ENCODE peak calls at places on chromosomes 6 and 20, in four cellular contexts. D is progenitor cell of endocrine pancreas, U is B cell, Q is nephron progenitor cell. X is an unnamed sample.

GRCh38 chr20:32162367-32162766 is 45.2 kb downstream of the PLAGL2 start:
- DNase-seq in Q (no peak), D (no peak), U (no peak), X (no peak)

GRCh38 chr6:14861491-14861943 is 384.4 kb upstream of the JARID2 start:
- DNase-seq in Q (no peak), U (no peak), D (no peak), X (no peak)

GRCh38 chr6:56695702-56696101 is 53.0 kb upstream of the DST start:
- DNase-seq in U (no peak), Q (no peak), D (no peak), X (no peak)

GRCh38 chr6:128807577-128807976 is 75.4 kb upstream of the LAMA2 start:
- DNase-seq in D (no peak), Q (no peak), U (no peak), X (peak; percentile 1)

GRCh38 chr20:53829086-53829703 is 235.6 kb upstream of the ZNF217 start:
- DNase-seq in Q (no peak), D (no peak), U (no peak), X (no peak)

GRCh38 chr6:37239950-37240713 is 17.4 kb upstream of the TBC1D22B start:
- DNase-seq in D (no peak), U (no peak), Q (no peak), X (no peak)

GRCh38 chr6:18115356-18115755 is 7.1 kb downstream of the NHLRC1 start:
- DNase-seq in D (no peak), U (no peak), Q (no peak), X (no peak)

GRCh38 chr6:7126759-7127158 is 19.0 kb downstream of the RREB1 start:
- DNase-seq in U (no peak), D (no peak), Q (no peak), X (no peak)

GRCh38 chr6:151209071-151209831 is 30.5 kb upstream of the AKAP12 start:
- DNase-seq in D (no peak), Q (no peak), U (no peak), X (no peak)

GRCh38 chr20:48986899-48987298 is 59.2 kb upstream of the CSE1L start:
- DNase-seq in D (no peak), Q (no peak), U (no peak), X (no peak)

GRCh38 chr20:48791014-48791413 is 36.8 kb downstream of the PREX1 start:
- DNase-seq in D (no peak), Q (no peak), U (no peak), X (peak; percentile 47)

DNA sequence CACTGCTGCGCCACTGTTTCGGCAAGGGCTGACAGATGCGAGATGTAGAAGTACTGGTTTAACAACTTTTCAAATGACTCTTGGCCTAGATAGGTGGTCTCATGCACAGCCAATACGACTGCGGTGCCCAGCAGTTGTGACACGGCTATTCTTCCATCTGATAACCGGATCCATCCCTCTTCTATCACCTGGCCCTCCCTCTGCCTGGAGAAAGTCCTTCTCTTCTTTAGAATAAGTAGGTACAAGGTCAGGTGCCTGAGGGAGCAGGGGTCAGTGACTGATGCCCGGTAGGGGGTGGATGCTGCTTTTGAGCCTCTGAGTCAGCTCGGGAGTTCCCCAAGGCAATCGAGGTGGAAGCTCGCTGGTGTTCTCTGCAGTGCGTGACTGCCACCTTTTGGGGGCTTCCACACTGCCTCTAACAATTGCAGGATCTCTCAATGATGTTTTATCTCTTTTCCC is 166.8 kb upstream of the GRIK2 start:
- DNase-seq in D (peak; percentile 9), Q (peak; percentile 38), U (no peak), X (no peak)
- TF ChIP-seq CTCF in D (peak; percentile 58), Q (peak; percentile 36), U (no peak), X (peak; percentile 40)

GRCh38 chr20:51698252-51698651 is 69.9 kb downstream of the ATP9A start:
- DNase-seq in U (no peak), D (no peak), Q (no peak), X (no peak)

GRCh38 chr20:51697119-51697826 is 70.9 kb downstream of the ATP9A start:
- DNase-seq in Q (no peak), U (no peak), D (no peak), X (no peak)

GRCh38 chr20:51692806-51693400 is 75.3 kb downstream of the ATP9A start:
- DNase-seq in Q (no peak), U (no peak), D (no peak), X (no peak)

GRCh38 chr20:51695574-51696303 is 72.5 kb downstream of the ATP9A start:
- DNase-seq in Q (no peak), D (no peak), U (no peak), X (no peak)

DNA sequence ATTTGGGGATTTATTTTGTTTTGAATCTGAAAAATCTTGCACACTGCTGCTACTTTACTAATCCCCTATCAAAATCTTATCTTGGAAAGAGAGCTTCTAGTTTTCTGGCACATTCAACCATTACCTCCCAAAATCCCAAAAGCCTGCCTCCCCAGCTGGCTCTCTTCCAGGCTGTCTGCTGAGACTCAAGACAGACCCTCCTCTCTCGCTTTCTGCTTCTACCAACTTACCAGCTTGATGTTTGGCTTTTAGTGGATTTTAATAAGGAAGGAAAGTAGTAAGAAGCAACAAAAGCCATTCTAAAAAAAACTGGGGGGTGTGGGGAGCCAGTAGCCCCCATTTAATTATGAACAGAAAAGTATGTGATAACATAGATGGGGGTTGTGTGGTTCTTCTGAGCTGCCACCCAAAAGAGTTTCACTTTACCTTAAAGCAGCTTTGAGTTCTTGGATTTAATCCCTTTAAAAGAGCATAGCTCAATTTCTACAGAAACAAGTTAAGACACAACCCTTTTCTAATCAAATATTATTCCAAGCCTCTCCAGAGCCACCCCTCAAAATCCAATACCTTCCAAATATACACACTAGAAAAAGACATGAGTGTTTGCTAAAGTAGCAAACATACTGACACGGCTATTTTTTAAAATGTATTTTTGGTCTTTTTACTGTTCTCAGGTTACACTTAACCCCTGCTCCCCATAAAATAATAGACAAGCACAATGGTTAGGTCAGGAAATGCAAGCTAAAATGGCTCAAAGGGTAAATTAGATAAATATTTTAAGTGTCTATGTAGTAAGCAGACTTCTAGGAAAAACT is 71.7 kb downstream of the ATP9A start:
- DNase-seq in U (no peak), D (no peak), Q (no peak), X (no peak)
- TF ChIP-seq CTCF in U (no peak), D (no peak), Q (no peak), X (no peak)

GRCh38 chr6:79234150-79235022 is at the start of gene HMGN3:
- DNase-seq in Q (peak; percentile 89), D (peak; percentile 88), U (peak; percentile 87), X (peak; percentile 81)
- TF ChIP-seq CTCF in Q (no peak), D (peak; percentile 18), U (no peak), X (no peak)

GRCh38 chr6:155384343-155384742 is 70.1 kb upstream of the TFB1M start:
- DNase-seq in D (no peak), U (no peak), Q (no peak), X (no peak)

GRCh38 chr6:155378284-155378683 is 64.0 kb upstream of the TFB1M start:
- DNase-seq in Q (no peak), U (no peak), D (no peak), X (no peak)

GRCh38 chr6:155381856-155382690 is 67.8 kb upstream of the TFB1M start:
- DNase-seq in Q (no peak), U (no peak), D (no peak), X (no peak)

GRCh38 chr6:155378724-155379123 is 64.4 kb upstream of the TFB1M start:
- DNase-seq in U (no peak), Q (no peak), D (no peak), X (no peak)

DNA sequence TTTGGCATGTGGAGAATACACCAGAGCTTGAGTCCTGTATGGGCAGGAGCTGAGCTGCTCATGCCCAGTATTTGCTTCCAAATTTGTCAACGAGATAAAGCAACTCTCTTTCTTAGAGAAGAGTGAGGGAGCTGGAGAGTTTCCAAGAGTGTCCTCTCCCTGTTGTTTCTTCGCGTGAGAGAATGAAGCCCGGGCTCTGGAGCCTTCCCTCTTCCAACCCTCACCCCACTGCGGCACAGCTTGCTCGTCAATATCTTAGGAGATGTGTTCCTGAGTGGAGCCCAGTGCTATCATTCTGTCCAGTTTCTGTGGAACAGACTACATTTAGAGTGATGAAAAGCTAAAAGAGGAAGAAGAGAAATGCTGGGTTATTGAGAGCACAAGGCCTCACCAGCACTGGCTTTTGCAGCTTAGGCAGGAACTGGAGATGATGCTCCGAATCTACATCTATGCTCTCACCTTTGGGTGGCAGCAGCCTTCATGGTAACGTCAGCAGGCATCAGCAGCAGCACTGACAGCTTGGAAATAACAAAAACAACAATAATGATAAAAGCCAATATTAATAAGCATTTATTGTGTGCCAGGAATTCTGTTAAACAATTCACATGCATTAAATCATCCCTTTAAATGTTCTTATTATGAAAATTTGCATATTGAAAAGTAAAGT is 66.5 kb upstream of the TFB1M start:
- DNase-seq in D (no peak), U (no peak), Q (no peak), X (no peak)
- TF ChIP-seq CTCF in D (no peak), U (no peak), Q (no peak), X (peak; percentile 34)

GRCh38 chr20:4233520-4233919 is 218.2 kb upstream of the RNF24 start:
- DNase-seq in U (no peak), Q (no peak), D (no peak), X (no peak)
- TF ChIP-seq CTCF in U (no peak), Q (no peak), D (no peak), X (peak; percentile 9)

GRCh38 chr6:49606696-49607390 is 29.8 kb downstream of the RHAG start:
- DNase-seq in D (no peak), U (no peak), Q (peak; percentile 29), X (peak; percentile 88)
- TF ChIP-seq CTCF in D (peak; percentile 92), U (peak; percentile 70), Q (peak; percentile 92), X (peak; percentile 81)

GRCh38 chr6:27816906-27817305 is 95.3 kb downstream of the OR2B2 start:
- DNase-seq in Q (no peak), D (no peak), U (no peak), X (no peak)
- TF ChIP-seq CTCF in Q (no peak), D (no peak), U (no peak), X (no peak)

DNA sequence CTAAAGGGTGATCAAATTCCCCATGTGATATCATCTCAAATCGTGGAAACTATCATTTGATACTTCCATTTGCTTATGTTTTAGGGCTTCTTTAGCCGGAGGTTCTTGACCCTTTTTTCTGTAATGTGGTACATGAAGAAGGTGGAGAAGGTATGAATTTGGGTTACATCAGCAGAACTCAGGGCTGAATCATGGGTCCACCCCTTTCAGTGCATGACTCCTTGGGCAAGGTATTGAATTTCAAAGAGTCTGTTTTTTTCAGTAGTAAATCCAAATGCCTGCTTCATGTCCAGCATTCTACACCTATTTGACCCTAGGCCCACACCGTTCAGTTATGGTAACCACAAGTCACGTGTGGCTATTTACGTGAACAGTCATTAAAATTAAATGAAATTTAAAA is 30.6 kb upstream of the QKI start:
- DNase-seq in U (no peak), Q (no peak), D (no peak), X (no peak)
- TF ChIP-seq CTCF in U (no peak), Q (no peak), D (no peak), X (no peak)

DNA sequence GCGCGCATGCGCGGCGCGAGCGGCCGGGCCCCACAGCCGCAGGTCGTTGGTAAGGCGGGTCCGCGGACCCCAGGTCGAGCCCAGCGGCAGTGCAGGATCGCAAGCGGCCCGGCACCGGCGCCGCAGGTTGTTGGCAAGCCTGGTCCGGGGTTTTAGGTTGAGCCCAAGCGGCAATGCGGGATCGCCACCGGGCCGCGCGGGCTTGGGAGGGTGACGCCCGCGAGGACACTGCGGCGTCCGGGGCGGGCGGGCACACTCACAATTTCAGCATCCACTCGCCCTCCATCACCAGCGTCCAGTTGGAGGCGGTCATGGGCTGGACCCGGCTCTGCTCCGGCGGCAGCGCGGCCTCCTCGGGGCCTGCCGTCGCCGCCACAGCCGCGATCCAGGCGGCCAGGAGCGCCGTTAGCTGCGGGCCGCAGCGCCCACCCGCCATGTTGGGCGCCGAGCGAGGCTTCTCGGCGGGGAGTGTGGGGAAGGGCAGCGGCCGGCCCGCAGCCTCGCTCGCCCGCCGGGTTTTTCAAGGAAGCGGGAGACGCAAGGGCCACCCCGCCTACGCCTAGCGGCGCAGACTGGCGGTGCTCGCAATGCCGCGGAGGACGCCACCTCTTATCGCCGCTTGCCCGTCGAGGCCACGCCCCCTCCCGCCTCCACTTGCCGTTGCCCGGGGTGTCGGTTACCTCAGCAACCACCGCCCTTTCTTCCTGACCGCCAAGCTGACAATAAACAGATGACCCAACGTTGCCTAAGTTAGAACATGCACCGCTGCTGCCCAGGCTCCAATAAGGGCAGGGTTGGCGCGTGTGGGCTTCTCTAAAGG is at the start of gene TMX4:
- DNase-seq in Q (peak; percentile 98), D (peak; percentile 95), U (peak; percentile 92), X (peak; percentile 88)
- TF ChIP-seq CTCF in Q (peak; percentile 22), D (peak; percentile 52), U (peak; percentile 66), X (peak; percentile 34)